ENCODE peak calls at places on chromosome 15, in four cellular contexts. C is GM10248, B is AG04450, U is WERI-Rb-1. W is an unnamed sample.

GRCh38 chr15:42226648-42227047 is 18.5 kb upstream of the VPS39 start:
- DNase-seq in C (no peak), B (no peak), U (peak), W (no peak)

GRCh38 chr15:95556225-95556624 is 774.3 kb upstream of the NR2F2 start:
- DNase-seq in C (no peak), B (no peak), U (no peak), W (no peak)

GRCh38 chr15:93987068-93987467 is 244.3 kb upstream of the MCTP2 start:
- DNase-seq in C (no peak), B (no peak), U (no peak), W (no peak)

GRCh38 chr15:29377141-29377540 is 107.5 kb upstream of the NSMCE3 start:
- DNase-seq in C (no peak), B (no peak), U (no peak), W (no peak)

GRCh38 chr15:34318277-34319079 is 19.1 kb downstream of the SLC12A6 start:
- DNase-seq in C (peak), B (no peak), U (peak), W (no peak)

GRCh38 chr15:40380636-40381035 is 1.9 kb upstream of the KNSTRN start:
- DNase-seq in C (no peak), B (no peak), U (no peak), W (no peak)

GRCh38 chr15:99202176-99202552 is 47.2 kb downstream of the TTC23 start:
- DNase-seq in C (no peak), B (no peak), U (no peak), W (no peak)

GRCh38 chr15:35358824-35359223 is 187.1 kb downstream of the DPH6 start:
- DNase-seq in C (no peak), B (no peak), U (no peak), W (no peak)

GRCh38 chr15:70318594-70318993 is 220.9 kb upstream of the TLE3 start:
- DNase-seq in C (no peak), B (no peak), U (no peak), W (peak)

GRCh38 chr15:58063612-58064011 is 1.9 kb downstream of the ALDH1A2 start:
- DNase-seq in C (no peak), B (no peak), U (no peak), W (no peak)

GRCh38 chr15:40081691-40082194 is 26.9 kb downstream of the BMF start:
- DNase-seq in C (no peak), B (no peak), U (peak), W (no peak)

GRCh38 chr15:37824717-37825382 is 109.6 kb upstream of the TMCO5A start:
- DNase-seq in C (no peak), B (peak), U (peak), W (no peak)

GRCh38 chr15:94004697-94005096 is 226.7 kb upstream of the MCTP2 start:
- DNase-seq in C (no peak), B (no peak), U (no peak), W (no peak)

GRCh38 chr15:96887730-96888129 is 557.2 kb downstream of the NR2F2 start:
- DNase-seq in C (no peak), B (no peak), U (no peak), W (no peak)

GRCh38 chr15:68487087-68487843 is 55.3 kb upstream of the ITGA11 start:
- DNase-seq in C (no peak), B (no peak), U (no peak), W (no peak)

GRCh38 chr15:63986185-63986680 is 60.1 kb downstream of the DAPK2 start:
- DNase-seq in C (no peak), B (no peak), U (no peak), W (no peak)

GRCh38 chr15:85750807-85751730 is 43.7 kb downstream of the KLHL25 start:
- DNase-seq in C (no peak), B (no peak), U (peak), W (peak)

DNA sequence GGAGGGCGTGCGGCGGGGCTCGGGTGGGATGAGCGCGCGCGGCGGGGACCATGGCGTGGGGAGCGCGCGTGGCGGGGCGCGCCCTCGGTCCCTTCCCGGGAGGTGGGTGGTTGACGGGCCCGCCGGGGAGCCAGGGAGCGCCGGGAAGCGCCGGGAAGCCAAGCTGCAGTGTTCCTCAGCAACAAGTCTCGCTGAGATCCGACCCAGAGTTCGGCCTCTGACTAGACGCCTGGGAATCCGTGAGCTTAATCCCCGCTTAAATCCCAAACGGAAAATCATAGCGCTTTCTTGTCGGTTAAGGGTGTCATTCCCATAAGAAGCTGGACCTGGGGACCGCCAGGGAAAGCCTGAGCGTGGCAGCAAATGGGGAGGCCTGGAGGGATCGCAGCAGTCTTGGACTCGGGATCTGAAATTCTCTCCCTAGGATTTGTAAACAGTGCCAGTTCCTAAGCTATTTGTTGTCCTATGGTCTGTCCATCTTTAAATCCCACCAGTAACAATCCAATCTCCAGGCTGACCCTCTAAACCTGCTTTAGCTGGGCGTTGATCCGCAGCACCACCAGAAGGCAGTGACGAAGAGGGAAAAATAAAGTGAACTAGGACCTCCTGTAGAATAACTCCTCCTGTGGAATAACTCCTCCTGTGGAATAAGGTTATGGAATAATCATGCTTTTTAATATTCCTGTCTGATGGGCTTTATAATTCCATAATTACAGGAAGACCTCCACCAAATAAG is 560 bp upstream of the NEDD4 start:
- DNase-seq in C (peak), B (peak), U (peak), W (no peak)
- TF ChIP-seq CTCF in C (no peak), B (peak), U (peak), W (peak)

DNA sequence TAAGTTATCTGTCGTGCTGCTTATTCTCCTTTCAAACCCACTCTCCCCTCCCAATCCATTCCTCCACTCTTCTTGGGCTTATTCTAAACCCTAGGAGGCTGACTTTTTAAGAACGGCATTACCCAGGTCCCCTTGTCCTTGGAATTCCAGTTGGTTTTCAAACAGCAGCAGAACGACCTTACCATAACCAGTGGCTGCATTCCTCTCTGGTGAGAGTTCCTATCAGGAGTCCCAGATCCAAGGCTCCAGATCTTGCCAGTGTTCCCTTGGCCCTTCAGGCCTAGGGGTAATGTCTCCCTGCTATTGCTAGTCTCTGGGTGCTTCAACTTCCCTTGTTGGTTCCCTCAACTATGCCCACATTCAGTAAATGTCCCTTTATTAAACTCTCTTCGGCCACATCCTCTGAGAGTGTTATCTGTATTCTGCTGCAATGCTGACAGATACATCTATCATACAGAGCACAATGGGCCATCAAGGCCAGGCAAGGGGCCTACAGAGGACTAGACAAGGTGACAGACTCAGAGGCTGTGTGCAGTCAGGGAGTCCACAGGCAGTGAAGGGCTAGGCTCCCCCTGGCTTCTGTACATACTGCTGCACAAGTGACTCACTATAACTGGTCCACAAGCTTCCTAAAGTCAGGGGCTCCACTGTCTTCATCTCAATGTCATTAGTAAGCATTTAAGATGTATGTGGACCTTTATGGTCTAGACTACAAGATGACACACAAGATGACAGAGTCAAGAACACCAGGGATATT is 10.1 kb downstream of the LYSMD2 start:
- DNase-seq in C (no peak), B (no peak), U (no peak), W (no peak)
- TF ChIP-seq CTCF in C (peak), B (peak), U (no peak), W (no peak)

GRCh38 chr15:89447676-89448075 is 48.7 kb downstream of the RHCG start:
- DNase-seq in C (no peak), B (no peak), U (no peak), W (no peak)
- TF ChIP-seq CTCF in C (no peak), B (no peak), U (no peak), W (no peak)

DNA sequence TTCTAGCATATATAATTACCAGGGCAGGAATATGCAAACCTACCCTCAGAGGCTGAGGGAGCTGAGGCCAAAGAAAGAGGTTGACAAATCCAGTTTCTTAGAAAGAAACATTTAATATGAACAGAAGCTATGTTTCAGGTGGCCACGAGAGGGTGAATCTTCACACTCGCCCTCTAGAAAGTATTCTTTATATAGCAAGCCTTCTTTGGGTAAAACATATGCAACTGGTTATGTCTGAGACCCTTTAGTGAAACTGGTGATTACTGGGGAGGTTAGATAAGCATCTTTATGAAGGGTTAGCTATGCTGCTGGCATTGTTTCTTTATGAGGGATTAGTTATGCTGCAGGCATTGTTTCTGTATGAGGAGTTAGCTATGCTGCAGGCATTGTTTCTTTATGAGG is 50.7 kb upstream of the GOLGA6L2 start:
- DNase-seq in C (no peak), B (no peak), U (peak), W (no peak)
- TF ChIP-seq CTCF in C (peak), B (peak), U (peak), W (peak)

DNA sequence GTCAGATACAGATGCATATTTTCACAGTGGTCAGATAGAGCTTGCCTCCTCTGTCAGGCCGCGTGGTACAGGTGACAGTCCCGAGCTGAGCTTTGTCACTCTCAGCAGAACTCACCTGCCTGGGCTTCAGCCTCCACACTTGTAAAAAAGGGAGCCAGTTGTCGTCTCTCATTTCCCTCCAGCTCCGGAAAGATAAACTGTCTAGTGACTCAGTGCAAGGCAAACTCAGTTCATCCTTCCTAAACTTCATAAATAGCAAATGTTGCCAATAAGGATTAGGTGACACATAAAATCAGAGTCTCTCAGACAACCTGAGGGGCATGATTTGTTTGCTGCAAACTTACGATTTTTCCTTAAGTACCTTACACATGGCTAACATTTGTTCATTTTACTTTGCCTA is 116.8 kb downstream of the GABRB3 start:
- DNase-seq in C (no peak), B (no peak), U (no peak), W (no peak)
- TF ChIP-seq CTCF in C (no peak), B (no peak), U (no peak), W (no peak)

DNA sequence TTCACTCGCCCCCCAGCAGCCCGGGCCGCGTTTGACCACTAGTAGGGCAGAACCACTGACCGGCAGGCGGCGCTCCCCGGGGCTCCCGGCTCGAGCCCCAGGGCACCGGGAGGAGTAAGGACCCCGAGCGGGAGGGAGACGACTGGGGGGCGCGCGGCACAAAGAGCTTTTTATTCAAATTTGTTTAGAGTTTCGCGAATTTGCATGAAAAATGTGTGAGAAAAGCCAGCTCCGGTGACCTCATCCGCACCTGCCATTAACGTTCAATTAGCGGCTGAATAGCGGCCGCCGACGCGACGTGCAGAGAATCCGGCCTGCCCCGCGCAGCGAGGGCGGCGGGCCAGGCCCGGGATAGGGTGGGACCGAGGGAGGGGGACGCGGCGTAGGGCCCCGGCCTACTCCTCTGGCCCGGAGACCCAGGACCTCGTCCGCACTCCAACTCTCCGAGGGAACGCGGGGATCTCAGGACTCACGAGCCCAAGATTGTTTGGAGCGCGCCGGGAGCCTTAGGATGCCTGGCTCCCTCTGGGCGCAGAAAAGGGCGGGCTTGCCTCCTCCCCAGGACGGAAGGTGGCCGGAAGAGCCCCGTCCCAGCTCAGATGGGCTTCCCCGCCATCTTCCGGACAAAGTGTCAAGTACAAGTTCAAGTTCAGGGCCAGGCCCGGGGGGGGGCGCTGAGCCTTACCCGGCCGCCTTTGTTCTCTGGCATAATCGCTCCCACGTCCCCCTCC is 64.9 kb upstream of the POLG start:
- DNase-seq in C (peak), B (no peak), U (peak), W (no peak)
- TF ChIP-seq CTCF in C (peak), B (peak), U (peak), W (peak)

DNA sequence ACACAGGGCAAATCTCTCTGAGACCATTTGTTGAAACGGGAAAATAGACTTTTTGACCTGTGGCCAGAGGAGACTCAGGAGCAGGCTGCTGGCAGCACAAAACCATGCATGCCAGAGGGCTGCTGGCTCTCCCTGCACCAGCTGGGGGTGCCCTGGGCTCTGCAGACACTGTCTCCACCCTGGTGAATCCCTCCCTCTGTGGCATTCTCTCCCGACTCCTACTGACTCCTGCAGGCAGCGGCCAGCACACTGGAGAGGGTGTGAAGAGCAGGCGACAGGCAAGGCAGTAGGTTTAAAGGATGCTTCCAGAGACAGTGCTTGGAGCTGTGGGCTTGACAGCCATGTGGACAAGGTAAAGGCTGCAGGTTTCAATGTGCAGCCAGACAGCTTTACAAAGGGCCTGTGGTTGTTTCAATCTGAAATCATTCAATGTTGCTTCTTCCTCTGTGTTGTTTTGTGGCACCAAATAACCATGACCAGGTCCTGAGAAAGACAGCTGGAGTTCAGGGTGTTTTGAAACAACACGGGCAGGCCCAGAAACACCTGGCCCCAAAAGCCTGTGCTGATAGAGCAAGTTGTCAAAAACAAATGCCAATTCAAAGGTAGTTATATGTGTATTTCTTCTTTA is 431.0 kb upstream of the ATP10A start:
- DNase-seq in C (no peak), B (no peak), U (peak), W (no peak)
- TF ChIP-seq CTCF in C (no peak), B (no peak), U (peak), W (no peak)